ENCODE peak calls at places on chromosomes 6 and 20, in four cellular contexts. I is germinal center, N is mammary epithelial cell, S is pancreas. R is an unnamed sample.

GRCh38 chr6:90103056-90103793 is 193.4 kb downstream of the BACH2 start:
- DNase-seq in I (no peak), N (no peak), S (no peak), R (no peak)

GRCh38 chr6:161903584-161904232 is 629.8 kb upstream of the AGPAT4 start:
- DNase-seq in I (no peak), N (no peak), S (no peak), R (no peak)

GRCh38 chr20:11652128-11652527 is 265.6 kb upstream of the BTBD3 start:
- DNase-seq in I (no peak), N (no peak), S (no peak), R (peak)

GRCh38 chr6:10305740-10306423 is 109.0 kb downstream of the TFAP2A start:
- DNase-seq in I (no peak), N (no peak), S (no peak), R (no peak)

GRCh38 chr6:159114569-159114968 is 54.6 kb upstream of the FNDC1 start:
- DNase-seq in I (no peak), N (no peak), S (no peak), R (peak)

GRCh38 chr20:2006452-2007381 is 12.9 kb upstream of the PDYN start:
- DNase-seq in I (peak), N (peak), S (no peak), R (peak)

GRCh38 chr6:14121936-14122344 is 4.4 kb downstream of the CD83 start:
- DNase-seq in I (peak), N (no peak), S (no peak), R (no peak)

GRCh38 chr6:33061987-33062386 is 11.5 kb downstream of the HLA-DPA1 start:
- DNase-seq in I (no peak), N (no peak), S (no peak), R (no peak)

GRCh38 chr20:51659491-51660050 is 108.6 kb downstream of the ATP9A start:
- DNase-seq in I (no peak), N (no peak), S (no peak), R (no peak)

GRCh38 chr20:43533060-43533459 is 25.6 kb downstream of the L3MBTL1 start:
- DNase-seq in I (no peak), N (no peak), S (no peak), R (no peak)

GRCh38 chr6:24122139-24122538 is 3.9 kb upstream of the NRSN1 start:
- DNase-seq in I (no peak), N (no peak), S (no peak), R (no peak)

GRCh38 chr6:39791311-39791710 is 865 bp upstream of the DAAM2 start:
- DNase-seq in I (no peak), N (no peak), S (no peak), R (no peak)

GRCh38 chr20:41100001-41100480 is 37.3 kb upstream of the PLCG1 start:
- DNase-seq in I (no peak), N (no peak), S (no peak), R (no peak)

GRCh38 chr6:140051521-140052455 is 677.3 kb upstream of the CITED2 start:
- DNase-seq in I (no peak), N (peak), S (no peak), R (peak)

GRCh38 chr20:45629496-45630100 is at the start of gene WFDC10A:
- DNase-seq in I (peak), N (peak), S (no peak), R (peak)

GRCh38 chr20:50713677-50714101 is 17.7 kb upstream of the PARD6B start:
- DNase-seq in I (no peak), N (no peak), S (no peak), R (no peak)